ENCODE peak calls at places on chromosomes 11 and 22, in five cellular contexts. One of them, this sample, is unnamed.

GRCh38 chr11:128036556-128037093 is 550.7 kb downstream of the ETS1 start:
- DNase-seq in astrocyte of the spinal cord: no peak
- DNase-seq in BE2C: no peak
- DNase-seq in mammary epithelial cell: no peak
- DNase-seq in MM.1S: no peak
- DNase-seq in this sample: peak

GRCh38 chr11:122004446-122004845 is 111.6 kb downstream of the BLID start:
- DNase-seq in astrocyte of the spinal cord: no peak
- DNase-seq in BE2C: no peak
- DNase-seq in mammary epithelial cell: no peak
- DNase-seq in MM.1S: no peak
- DNase-seq in this sample: no peak

GRCh38 chr11:69476715-69477025 is 4.8 kb upstream of the LINC01488 start:
- DNase-seq in astrocyte of the spinal cord: no peak
- DNase-seq in BE2C: no peak
- DNase-seq in mammary epithelial cell: no peak
- DNase-seq in MM.1S: no peak
- DNase-seq in this sample: no peak

GRCh38 chr11:78432956-78433355 is 15.3 kb upstream of the GAB2 start:
- DNase-seq in astrocyte of the spinal cord: no peak
- DNase-seq in BE2C: peak
- DNase-seq in mammary epithelial cell: no peak
- DNase-seq in MM.1S: no peak
- DNase-seq in this sample: no peak

GRCh38 chr11:17498058-17498457 is 21.4 kb upstream of the ABCC8 start:
- DNase-seq in astrocyte of the spinal cord: no peak
- DNase-seq in BE2C: no peak
- DNase-seq in mammary epithelial cell: no peak
- DNase-seq in MM.1S: peak
- DNase-seq in this sample: no peak

GRCh38 chr22:37782340-37783168 is 25.2 kb upstream of the GCAT start:
- DNase-seq in astrocyte of the spinal cord: peak
- DNase-seq in BE2C: no peak
- DNase-seq in mammary epithelial cell: no peak
- DNase-seq in MM.1S: no peak
- DNase-seq in this sample: peak

GRCh38 chr11:132054822-132055221 is 684.4 kb downstream of the NTM start:
- DNase-seq in astrocyte of the spinal cord: peak
- DNase-seq in BE2C: no peak
- DNase-seq in mammary epithelial cell: peak
- DNase-seq in MM.1S: no peak
- DNase-seq in this sample: peak

GRCh38 chr11:62974848-62975522 is 9.8 kb downstream of the SLC22A6 start:
- DNase-seq in astrocyte of the spinal cord: no peak
- DNase-seq in BE2C: peak
- DNase-seq in mammary epithelial cell: no peak
- DNase-seq in MM.1S: no peak
- DNase-seq in this sample: no peak

GRCh38 chr22:37802310-37803194 is 5.2 kb upstream of the GCAT start:
- DNase-seq in astrocyte of the spinal cord: peak
- DNase-seq in BE2C: peak
- DNase-seq in mammary epithelial cell: no peak
- DNase-seq in MM.1S: no peak
- DNase-seq in this sample: no peak

GRCh38 chr22:45248832-45249561 is 8.3 kb upstream of the KIAA0930 start:
- DNase-seq in astrocyte of the spinal cord: no peak
- DNase-seq in BE2C: no peak
- DNase-seq in mammary epithelial cell: no peak
- DNase-seq in MM.1S: peak
- DNase-seq in this sample: no peak

GRCh38 chr22:35558719-35559118 is 18.1 kb downstream of the RASD2 start:
- DNase-seq in astrocyte of the spinal cord: no peak
- DNase-seq in BE2C: no peak
- DNase-seq in mammary epithelial cell: no peak
- DNase-seq in MM.1S: no peak
- DNase-seq in this sample: no peak

GRCh38 chr11:103618532-103618931 is 417.9 kb upstream of the DDI1 start:
- DNase-seq in astrocyte of the spinal cord: peak
- DNase-seq in BE2C: no peak
- DNase-seq in mammary epithelial cell: no peak
- DNase-seq in MM.1S: no peak
- DNase-seq in this sample: peak

GRCh38 chr11:94656968-94657367 is 89.8 kb downstream of the PIWIL4 start:
- DNase-seq in astrocyte of the spinal cord: no peak
- DNase-seq in BE2C: no peak
- DNase-seq in mammary epithelial cell: no peak
- DNase-seq in MM.1S: no peak
- DNase-seq in this sample: no peak

GRCh38 chr11:86919557-86920210 is 35.5 kb downstream of the FZD4 start:
- DNase-seq in astrocyte of the spinal cord: peak
- DNase-seq in BE2C: no peak
- DNase-seq in mammary epithelial cell: peak
- DNase-seq in MM.1S: peak
- DNase-seq in this sample: peak

GRCh38 chr22:18078329-18079041 is 695 bp downstream of the PEX26 start:
- DNase-seq in astrocyte of the spinal cord: no peak
- DNase-seq in BE2C: peak
- DNase-seq in mammary epithelial cell: peak
- DNase-seq in MM.1S: peak
- DNase-seq in this sample: peak

GRCh38 chr11:131691558-131692041 is 321.2 kb downstream of the NTM start:
- DNase-seq in astrocyte of the spinal cord: no peak
- DNase-seq in BE2C: peak
- DNase-seq in mammary epithelial cell: peak
- DNase-seq in MM.1S: peak
- DNase-seq in this sample: peak

GRCh38 chr11:76229690-76230240 is 23.5 kb upstream of the WNT11 start:
- DNase-seq in astrocyte of the spinal cord: no peak
- DNase-seq in BE2C: no peak
- DNase-seq in mammary epithelial cell: no peak
- DNase-seq in MM.1S: no peak
- DNase-seq in this sample: no peak

GRCh38 chr11:122748968-122749687 is 89.2 kb upstream of the CRTAM start:
- DNase-seq in astrocyte of the spinal cord: peak
- DNase-seq in BE2C: no peak
- DNase-seq in mammary epithelial cell: peak
- DNase-seq in MM.1S: peak
- DNase-seq in this sample: peak

GRCh38 chr22:30205281-30206115 is 41.1 kb downstream of the LIF start:
- DNase-seq in astrocyte of the spinal cord: peak
- DNase-seq in BE2C: peak
- DNase-seq in mammary epithelial cell: peak
- DNase-seq in MM.1S: no peak
- DNase-seq in this sample: peak

GRCh38 chr11:14318581-14318981 is 40.4 kb downstream of the RRAS2 start:
- DNase-seq in astrocyte of the spinal cord: no peak
- DNase-seq in BE2C: no peak
- DNase-seq in mammary epithelial cell: no peak
- DNase-seq in MM.1S: no peak
- DNase-seq in this sample: peak

GRCh38 chr11:132866783-132867545 is 665.3 kb downstream of the OPCML start:
- DNase-seq in astrocyte of the spinal cord: peak
- DNase-seq in BE2C: no peak
- DNase-seq in mammary epithelial cell: peak
- DNase-seq in MM.1S: no peak
- DNase-seq in this sample: no peak

GRCh38 chr11:83051760-83052671 is 19.7 kb downstream of the RAB30 start:
- DNase-seq in astrocyte of the spinal cord: peak
- DNase-seq in BE2C: peak
- DNase-seq in mammary epithelial cell: peak
- DNase-seq in MM.1S: no peak
- DNase-seq in this sample: peak

GRCh38 chr11:102831128-102831708 is 12.2 kb downstream of the MMP3 start:
- DNase-seq in astrocyte of the spinal cord: peak
- DNase-seq in BE2C: no peak
- DNase-seq in mammary epithelial cell: no peak
- DNase-seq in MM.1S: peak
- DNase-seq in this sample: peak

GRCh38 chr22:46357711-46358505 is 22.4 kb downstream of the TRMU start:
- DNase-seq in astrocyte of the spinal cord: no peak
- DNase-seq in BE2C: no peak
- DNase-seq in mammary epithelial cell: no peak
- DNase-seq in MM.1S: no peak
- DNase-seq in this sample: no peak

GRCh38 chr11:103987631-103988594 is 48.5 kb upstream of the DDI1 start:
- DNase-seq in astrocyte of the spinal cord: peak
- DNase-seq in BE2C: no peak
- DNase-seq in mammary epithelial cell: no peak
- DNase-seq in MM.1S: no peak
- DNase-seq in this sample: peak

GRCh38 chr11:120696597-120696996 is 185.0 kb downstream of the GRIK4 start:
- DNase-seq in astrocyte of the spinal cord: no peak
- DNase-seq in BE2C: no peak
- DNase-seq in mammary epithelial cell: no peak
- DNase-seq in MM.1S: no peak
- DNase-seq in this sample: no peak
- TF ChIP-seq CTCF in astrocyte of the spinal cord: peak
- TF ChIP-seq CTCF in BE2C: peak
- TF ChIP-seq CTCF in mammary epithelial cell: no peak
- TF ChIP-seq CTCF in MM.1S: peak
- TF ChIP-seq CTCF in this sample: peak

GRCh38 chr11:130462931-130463330 is 14.5 kb downstream of the ADAMTS15 start:
- DNase-seq in astrocyte of the spinal cord: no peak
- DNase-seq in BE2C: no peak
- DNase-seq in mammary epithelial cell: no peak
- DNase-seq in MM.1S: no peak
- DNase-seq in this sample: no peak
- TF ChIP-seq CTCF in astrocyte of the spinal cord: no peak
- TF ChIP-seq CTCF in BE2C: no peak
- TF ChIP-seq CTCF in mammary epithelial cell: no peak
- TF ChIP-seq CTCF in MM.1S: no peak
- TF ChIP-seq CTCF in this sample: no peak

GRCh38 chr11:846496-847098 is 3.9 kb downstream of the TSPAN4 start:
- DNase-seq in astrocyte of the spinal cord: no peak
- DNase-seq in BE2C: no peak
- DNase-seq in mammary epithelial cell: peak
- DNase-seq in MM.1S: no peak
- DNase-seq in this sample: peak

GRCh38 chr11:843818-844692 is 1.4 kb downstream of the TSPAN4 start:
- DNase-seq in astrocyte of the spinal cord: peak
- DNase-seq in BE2C: no peak
- DNase-seq in mammary epithelial cell: peak
- DNase-seq in MM.1S: no peak
- DNase-seq in this sample: peak

GRCh38 chr11:845872-846271 is 3.2 kb downstream of the TSPAN4 start:
- DNase-seq in astrocyte of the spinal cord: peak
- DNase-seq in BE2C: no peak
- DNase-seq in mammary epithelial cell: no peak
- DNase-seq in MM.1S: no peak
- DNase-seq in this sample: no peak

GRCh38 chr11:843086-843704 is 543 bp downstream of the TSPAN4 start:
- DNase-seq in astrocyte of the spinal cord: no peak
- DNase-seq in BE2C: no peak
- DNase-seq in mammary epithelial cell: no peak
- DNase-seq in MM.1S: no peak
- DNase-seq in this sample: no peak

DNA sequence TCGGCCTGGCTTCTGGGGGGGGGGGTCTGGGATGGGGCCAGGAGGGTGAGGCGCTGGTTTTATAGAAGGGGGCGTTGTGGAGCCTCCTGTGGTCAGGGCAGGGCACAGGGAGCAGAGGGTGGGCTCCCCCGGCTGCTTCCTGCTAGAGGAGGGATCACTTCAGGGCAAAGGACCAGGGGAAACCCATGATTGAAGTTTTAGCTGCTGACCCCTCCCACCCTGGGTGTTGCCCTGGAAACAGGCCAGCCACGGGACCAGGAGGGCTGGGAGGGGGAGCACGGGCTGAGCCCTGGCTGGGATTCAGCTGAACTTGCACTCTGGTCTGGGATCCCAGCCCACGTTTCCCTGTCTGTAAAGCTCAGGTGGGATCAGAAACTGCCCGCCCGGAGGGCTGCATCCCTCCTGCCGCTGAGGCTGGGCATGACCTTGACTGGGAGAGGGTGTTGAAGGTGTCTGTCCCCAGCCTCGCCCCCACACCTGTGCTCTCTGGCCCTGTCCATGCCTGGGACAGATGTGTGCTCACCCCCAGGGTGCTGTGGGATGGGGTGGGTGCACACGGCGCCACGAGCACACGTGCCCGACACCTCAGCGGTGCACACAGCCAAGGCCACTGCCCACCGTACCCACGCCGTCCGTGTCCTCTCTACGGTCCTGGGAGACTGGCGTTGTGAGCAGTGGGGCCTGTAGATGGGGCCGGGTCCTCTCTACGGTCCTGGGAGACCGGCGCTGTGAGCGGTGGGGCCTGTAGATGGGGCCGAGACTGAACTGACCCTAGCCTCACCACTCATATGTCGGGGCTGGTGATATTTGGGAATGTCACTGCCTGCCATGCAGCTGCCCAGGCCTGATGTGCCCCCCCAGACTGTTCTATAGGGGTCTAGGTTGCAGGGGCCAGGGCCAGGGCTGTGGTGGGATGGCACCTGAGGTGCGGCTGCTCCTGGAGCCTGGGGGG is 2.3 kb downstream of the TSPAN4 start:
- DNase-seq in astrocyte of the spinal cord: peak
- DNase-seq in BE2C: peak
- DNase-seq in mammary epithelial cell: no peak
- DNase-seq in MM.1S: no peak
- DNase-seq in this sample: peak
- TF ChIP-seq CTCF in astrocyte of the spinal cord: no peak
- TF ChIP-seq CTCF in BE2C: no peak
- TF ChIP-seq CTCF in mammary epithelial cell: no peak
- TF ChIP-seq CTCF in MM.1S: no peak
- TF ChIP-seq CTCF in this sample: no peak

GRCh38 chr22:49638001-49638400 is 189.7 kb downstream of the BRD1 start:
- DNase-seq in astrocyte of the spinal cord: no peak
- DNase-seq in BE2C: no peak
- DNase-seq in mammary epithelial cell: no peak
- DNase-seq in MM.1S: no peak
- DNase-seq in this sample: no peak
- TF ChIP-seq CTCF in astrocyte of the spinal cord: no peak
- TF ChIP-seq CTCF in BE2C: no peak
- TF ChIP-seq CTCF in mammary epithelial cell: no peak
- TF ChIP-seq CTCF in MM.1S: no peak
- TF ChIP-seq CTCF in this sample: no peak